ENCODE peak calls at places on chromosomes 4 and X, in four cellular contexts. U is WERI-Rb-1, J is SK-N-SH, B is GM20000. N is an unnamed sample.

GRCh38 chrX:107559506-107559905 is 68.8 kb upstream of the PRPS1 start:
- DNase-seq in J (no peak), B (no peak), U (no peak), N (no peak)

GRCh38 chr4:26455571-26455970 is 34.7 kb downstream of the CCKAR start:
- DNase-seq in J (no peak), U (no peak), B (no peak), N (no peak)

GRCh38 chr4:61918507-61919462 is 718.7 kb downstream of the ADGRL3 start:
- DNase-seq in B (no peak), J (no peak), U (no peak), N (no peak)

GRCh38 chrX:78997870-78998558 is 52.8 kb downstream of the P2RY10 start:
- DNase-seq in U (no peak), J (no peak), B (no peak), N (no peak)

GRCh38 chrX:110280954-110281353 is 36.9 kb downstream of the AMMECR1 start:
- DNase-seq in B (no peak), J (no peak), U (no peak), N (no peak)

GRCh38 chrX:85992811-85993229 is 54.5 kb downstream of the CHM start:
- DNase-seq in J (no peak), B (no peak), U (peak), N (no peak)

GRCh38 chrX:153626863-153627674 is 19.9 kb upstream of the DUSP9 start:
- DNase-seq in J (no peak), U (no peak), B (no peak), N (no peak)

GRCh38 chr4:157992038-157992706 is 180.7 kb downstream of the GASK1B start:
- DNase-seq in U (peak), J (peak), B (peak), N (peak)

GRCh38 chr4:110155632-110156031 is 42.8 kb downstream of the ELOVL6 start:
- DNase-seq in B (no peak), J (no peak), U (peak), N (no peak)

GRCh38 chr4:1194028-1194900 is 21.9 kb upstream of the SPON2 start:
- DNase-seq in B (no peak), U (no peak), J (peak), N (peak)

DNA sequence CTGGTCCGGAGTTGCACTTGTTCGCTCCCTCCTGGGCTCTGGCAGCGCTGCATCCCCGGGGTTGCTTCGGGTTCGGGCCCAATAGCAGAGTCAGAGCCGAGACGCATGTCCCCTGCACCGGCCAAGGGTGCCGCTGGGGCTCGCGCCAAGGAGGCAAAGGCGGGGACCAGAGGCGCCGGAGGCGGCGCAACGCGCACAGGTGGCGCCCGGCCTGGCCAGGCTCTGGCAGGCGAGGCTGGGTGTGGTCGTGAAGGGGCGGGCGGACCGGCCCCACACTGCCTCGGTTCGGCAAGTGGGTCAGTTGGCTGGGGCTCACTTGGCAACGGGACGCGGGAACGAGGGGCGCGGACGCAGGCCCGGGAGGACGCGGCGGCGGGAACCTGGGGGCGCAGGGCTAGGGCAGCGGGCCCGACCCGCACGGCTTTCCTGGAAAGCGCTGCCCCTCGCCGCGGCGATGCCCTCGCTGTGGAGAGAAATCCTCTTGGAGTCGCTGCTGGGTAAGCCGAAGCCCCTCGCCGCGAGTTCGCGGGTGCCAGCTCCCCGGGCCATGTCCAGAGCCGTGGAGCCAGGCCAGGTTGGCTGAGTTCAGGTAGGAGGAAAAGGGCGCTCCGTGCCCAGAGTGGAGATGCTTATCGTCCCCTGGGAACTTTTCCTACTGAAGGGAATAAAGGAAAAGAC is at the start of gene CWH43:
- DNase-seq in J (peak), U (peak), B (no peak), N (no peak)
- TF ChIP-seq CTCF in J (no peak), U (peak), B (no peak), N (no peak)

GRCh38 chr4:141900841-141901240 is 264.5 kb downstream of the IL15 start:
- DNase-seq in B (no peak), U (peak), J (no peak), N (no peak)

GRCh38 chr4:141896687-141897086 is 260.3 kb downstream of the IL15 start:
- DNase-seq in B (no peak), U (no peak), J (no peak), N (no peak)

GRCh38 chr4:141899541-141899940 is 263.2 kb downstream of the IL15 start:
- DNase-seq in U (no peak), J (no peak), B (no peak), N (no peak)

GRCh38 chr4:141898336-141898735 is 262.0 kb downstream of the IL15 start:
- DNase-seq in J (no peak), B (no peak), U (no peak), N (no peak)

DNA sequence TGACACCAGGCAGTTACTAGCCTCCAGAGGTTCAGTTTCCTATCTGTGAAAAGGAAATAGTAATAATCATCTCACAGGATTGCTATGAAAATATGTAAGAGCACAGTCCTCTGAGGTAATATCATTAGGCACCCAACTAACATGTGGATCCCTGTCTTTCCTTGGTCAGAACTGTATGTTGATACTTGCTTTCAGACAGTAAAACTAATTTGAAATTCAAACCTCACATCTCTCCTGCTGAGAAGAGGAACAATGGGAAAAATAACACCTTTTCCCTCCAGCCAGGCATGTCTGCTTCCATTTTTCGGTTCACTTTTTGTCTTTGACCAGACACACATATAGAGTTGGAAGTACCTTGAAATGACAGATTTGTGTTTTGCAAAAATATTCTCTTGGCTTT is 262.7 kb downstream of the IL15 start:
- DNase-seq in U (no peak), J (no peak), B (no peak), N (no peak)
- TF ChIP-seq CTCF in U (no peak), J (no peak), B (no peak), N (no peak)

GRCh38 chr4:87838207-87838606 is 5.4 kb downstream of the MEPE start:
- DNase-seq in U (no peak), J (no peak), B (no peak), N (no peak)
- TF ChIP-seq CTCF in U (peak), J (peak), B (no peak), N (no peak)

DNA sequence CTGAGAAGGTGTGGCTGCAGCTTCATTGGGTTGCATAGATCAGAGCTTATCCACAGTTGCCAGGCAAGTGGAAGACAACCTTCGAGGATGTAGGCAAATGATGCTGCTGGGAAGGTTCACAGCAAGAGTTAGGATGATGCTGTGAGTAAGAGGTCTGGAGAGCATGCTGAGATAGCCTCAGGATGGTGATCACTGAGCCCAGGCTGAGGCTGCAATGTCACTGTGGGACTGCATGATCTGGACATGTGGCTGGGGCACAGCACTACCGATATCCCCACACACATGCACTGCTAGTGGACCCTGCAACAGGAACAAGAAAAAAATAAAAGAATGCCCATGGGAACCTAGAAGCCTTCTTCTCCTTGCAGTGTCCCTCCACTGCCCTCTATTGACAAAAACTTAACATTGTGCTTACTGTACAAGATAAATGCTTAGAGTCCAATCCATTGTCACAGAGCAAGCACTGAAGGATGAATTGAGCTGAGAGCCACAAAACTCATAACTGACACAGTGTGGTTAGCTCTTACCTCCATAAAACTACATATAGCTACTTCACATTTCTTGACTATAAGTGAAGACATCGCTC is 105.6 kb downstream of the CNKSR2 start:
- DNase-seq in B (peak), J (peak), U (no peak), N (no peak)
- TF ChIP-seq CTCF in B (peak), J (peak), U (peak), N (no peak)

GRCh38 chrX:10851809-10852208 is 231.4 kb upstream of the MID1 start:
- DNase-seq in U (no peak), B (no peak), J (no peak), N (no peak)

GRCh38 chrX:10855845-10856244 is 235.5 kb upstream of the MID1 start:
- DNase-seq in J (no peak), B (no peak), U (no peak), N (no peak)

GRCh38 chrX:10859353-10859752 is 239.0 kb upstream of the MID1 start:
- DNase-seq in B (no peak), J (no peak), U (no peak), N (no peak)

GRCh38 chrX:10856797-10857196 is 236.4 kb upstream of the MID1 start:
- DNase-seq in J (no peak), U (no peak), B (no peak), N (no peak)

DNA sequence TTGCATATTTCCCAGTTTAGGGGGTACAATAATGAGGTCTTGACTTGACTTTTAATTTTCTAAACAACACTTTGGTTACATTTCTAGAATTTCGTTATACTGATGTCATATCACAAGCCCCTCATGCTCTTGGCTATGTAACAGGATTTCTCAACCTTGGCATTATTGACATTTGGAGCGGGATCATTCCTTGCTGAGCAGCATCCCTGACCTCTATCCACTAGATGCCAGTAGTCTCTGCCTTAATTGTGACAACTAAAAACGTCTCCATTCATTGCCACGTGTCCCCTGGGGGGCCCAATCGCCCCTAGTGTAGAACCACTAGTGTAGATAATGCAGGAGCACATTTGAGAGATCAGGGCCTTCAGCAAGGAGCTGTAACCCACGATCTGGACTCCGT is 234.2 kb upstream of the MID1 start:
- DNase-seq in U (no peak), J (no peak), B (no peak), N (no peak)
- TF ChIP-seq CTCF in U (no peak), J (no peak), B (no peak), N (no peak)

DNA sequence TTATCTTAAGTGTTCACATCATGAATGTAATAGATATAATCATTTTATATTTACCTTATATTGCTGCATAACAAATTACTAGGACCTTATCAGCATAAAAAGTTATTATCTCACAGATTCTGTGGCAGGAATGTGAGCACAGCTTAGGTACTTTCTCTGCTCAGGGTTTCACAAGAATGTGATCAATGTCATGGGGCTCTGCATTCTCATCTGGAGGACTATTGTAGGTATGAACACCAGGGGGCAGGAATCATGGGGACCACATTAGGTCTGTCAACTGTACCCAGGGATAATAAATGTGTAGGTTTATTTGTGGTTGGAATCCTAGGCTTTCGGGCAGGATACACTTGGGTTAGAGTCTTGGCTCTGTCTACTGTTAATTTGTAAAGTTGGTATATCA is 519.2 kb downstream of the ARAP2 start:
- DNase-seq in B (no peak), U (no peak), J (peak), N (no peak)
- TF ChIP-seq CTCF in B (no peak), U (peak), J (peak), N (no peak)

GRCh38 chr4:24116107-24116506 is 226.3 kb upstream of the PPARGC1A start:
- DNase-seq in B (no peak), U (no peak), J (no peak), N (no peak)
- TF ChIP-seq CTCF in B (no peak), U (no peak), J (no peak), N (no peak)

DNA sequence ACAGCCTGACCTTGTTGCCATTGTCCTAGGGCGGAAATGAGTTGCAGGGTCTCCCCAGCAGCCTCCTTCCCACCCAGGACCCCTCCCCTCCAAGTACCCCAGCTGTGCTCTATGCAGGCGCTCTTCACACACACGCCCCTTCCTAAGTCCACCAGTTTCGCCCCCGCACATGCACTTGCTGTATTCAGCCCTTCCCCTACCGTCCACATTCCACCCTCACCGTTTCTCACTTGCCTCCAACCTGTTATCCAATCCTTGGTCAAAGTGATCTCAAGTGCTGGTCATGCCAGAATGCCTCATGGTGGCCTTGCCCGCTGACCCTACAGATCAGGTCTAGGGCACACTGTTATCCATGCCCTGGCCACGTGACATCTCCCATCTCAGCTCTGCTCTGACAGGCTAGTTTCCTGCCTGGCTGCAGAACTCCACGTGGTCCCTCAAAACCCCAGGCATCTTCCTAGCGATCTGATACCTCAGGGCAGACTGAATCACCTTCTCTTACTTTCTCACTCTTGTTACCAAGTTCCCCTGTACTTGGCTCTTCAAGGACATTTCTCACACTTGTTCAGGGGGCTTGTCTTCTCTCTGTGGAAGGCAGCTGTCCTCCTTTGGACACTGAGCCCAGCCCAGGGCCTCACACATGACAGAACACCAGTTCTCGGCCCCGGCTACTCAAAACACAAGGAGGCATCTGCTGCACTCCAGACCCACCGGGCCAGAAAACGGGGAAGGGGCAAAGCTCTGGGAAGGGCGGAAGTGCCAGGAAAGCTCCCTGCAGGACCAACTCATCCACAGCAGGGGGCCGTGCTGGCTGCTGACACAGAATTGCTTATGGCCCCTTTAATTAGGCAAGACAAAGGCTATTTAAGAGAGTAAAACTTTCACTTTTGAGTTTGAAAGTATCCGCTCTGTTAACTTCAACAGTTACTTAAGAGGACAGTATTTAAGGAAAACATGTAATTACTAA is 39.9 kb downstream of the NSG1 start:
- DNase-seq in U (no peak), B (no peak), J (no peak), N (peak)
- TF ChIP-seq CTCF in U (no peak), B (no peak), J (peak), N (no peak)

GRCh38 chrX:148542481-148543255 is 42.3 kb downstream of the AFF2 start:
- DNase-seq in U (no peak), J (no peak), B (no peak), N (no peak)
- TF ChIP-seq CTCF in U (no peak), J (no peak), B (no peak), N (no peak)